ENCODE peak calls at places on chromosomes 11 and 22, in six cellular contexts. X is neuronal stem cell, T is IMR-90, E is H9, Q is H1, V is trophoblast cell. Z is an unnamed sample.

GRCh38 chr22:44682556-44683168 is 19.3 kb upstream of the PRR5 start:
- DNase-seq in X (no peak), T (no peak), E (no peak), Q (no peak), V (no peak), Z (no peak)

GRCh38 chr11:58905716-58906547 is 33.4 kb upstream of the GLYATL1 start:
- DNase-seq in X (peak; percentile 86), T (peak; percentile 91), E (peak; percentile 94), Q (peak; percentile 86), V (peak; percentile 11), Z (peak; percentile 94)

GRCh38 chr22:40739723-40740122 is 60.4 kb downstream of the MCHR1 start:
- DNase-seq in X (no peak), T (no peak), E (no peak), Q (no peak), V (no peak), Z (no peak)

GRCh38 chr11:2866178-2866577 is 19.4 kb downstream of the CDKN1C start:
- DNase-seq in X (no peak), T (no peak), E (no peak), Q (no peak), V (peak; percentile 82), Z (no peak)

GRCh38 chr11:115213007-115213406 is 291.2 kb downstream of the CADM1 start:
- DNase-seq in X (no peak), T (no peak), E (no peak), Q (no peak), V (no peak), Z (no peak)

GRCh38 chr22:49663823-49664222 is 163.8 kb downstream of the BRD1 start:
- DNase-seq in X (no peak), T (no peak), E (peak; percentile 14), Q (peak; percentile 30), V (no peak), Z (no peak)

GRCh38 chr11:122253541-122254317 is 137.7 kb upstream of the BLID start:
- DNase-seq in X (no peak), T (peak; percentile 52), E (no peak), Q (no peak), V (peak; percentile 14), Z (no peak)

GRCh38 chr11:9565822-9566560 is 7.5 kb upstream of the WEE1 start:
- DNase-seq in X (peak; percentile 89), T (peak; percentile 100), E (peak; percentile 89), Q (no peak), V (peak; percentile 99), Z (peak; percentile 100)

GRCh38 chr11:61958590-61958989 is 8.4 kb downstream of the BEST1 start:
- DNase-seq in X (no peak), T (no peak), E (no peak), Q (no peak), V (no peak), Z (no peak)

GRCh38 chr11:79466411-79466810 is 25.6 kb upstream of the TENM4 start:
- DNase-seq in X (no peak), T (peak; percentile 81), E (no peak), Q (no peak), V (no peak), Z (peak; percentile 41)

GRCh38 chr11:44351006-44351660 is 41.2 kb upstream of the ALX4 start:
- DNase-seq in X (no peak), T (no peak), E (no peak), Q (no peak), V (no peak), Z (no peak)

GRCh38 chr11:34252651-34253050 is 105.2 kb downstream of the ABTB2 start:
- DNase-seq in X (no peak), T (no peak), E (no peak), Q (no peak), V (no peak), Z (no peak)

GRCh38 chr22:32411388-32411787 is 659 bp downstream of the RTCB start:
- DNase-seq in X (no peak), T (peak; percentile 40), E (no peak), Q (no peak), V (peak; percentile 71), Z (peak; percentile 53)

DNA sequence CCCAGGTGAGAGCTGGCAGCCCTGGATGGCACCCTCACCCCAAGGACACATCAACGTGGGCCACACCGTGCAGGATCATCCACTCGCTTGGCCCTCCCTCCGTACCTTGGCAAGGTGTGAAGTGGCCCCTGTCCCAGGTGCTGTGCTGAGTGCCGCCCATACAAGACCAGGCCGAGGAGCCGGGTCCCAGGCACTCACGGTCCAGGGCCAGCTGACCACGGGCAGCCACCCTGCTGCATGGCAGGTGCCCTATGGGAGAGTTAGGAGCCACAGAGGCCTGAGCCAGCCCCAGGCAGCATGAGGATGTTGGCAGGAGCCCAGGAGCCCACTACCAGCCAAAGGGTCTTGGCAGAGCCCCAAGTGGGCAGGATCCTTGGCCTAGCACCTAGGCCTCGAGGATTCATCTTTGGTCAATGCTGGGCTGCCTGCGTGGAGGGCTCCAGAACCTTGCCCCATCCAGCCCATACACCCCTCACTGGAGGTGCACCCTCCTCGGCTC is 19.6 kb downstream of the RTN4R start:
- DNase-seq in X (no peak), T (no peak), E (no peak), Q (no peak), V (no peak), Z (no peak)
- H2AFZ ChIP-seq in X (no peak overlapping the region), T (no peak overlapping the region), E (no peak overlapping the region), Q (no peak overlapping the region), V (no peak overlapping the region), Z (no peak overlapping the region)

DNA sequence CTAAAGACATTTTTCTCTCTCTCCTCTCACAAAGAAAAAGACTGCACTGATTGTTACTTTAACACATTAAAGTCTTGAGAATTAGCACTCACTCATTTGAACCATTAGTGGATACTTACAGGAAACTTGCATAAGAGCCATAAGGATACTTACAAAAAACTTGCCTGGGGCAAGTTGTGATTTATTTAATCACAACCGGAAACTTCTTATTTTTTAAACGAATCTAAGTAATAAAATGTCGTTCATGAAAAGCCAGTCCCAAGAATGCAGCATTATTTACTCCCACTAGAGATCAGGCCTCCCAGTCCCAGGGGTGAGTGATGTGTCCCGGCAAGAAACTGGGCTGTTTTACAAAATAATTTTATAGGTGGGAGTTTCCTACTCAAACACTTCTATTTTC is 59.3 kb upstream of the TTC12 start:
- DNase-seq in X (no peak), T (no peak), E (no peak), Q (no peak), V (no peak), Z (no peak)
- H2AK5ac ChIP-seq in X (no peak overlapping the region), T (no peak overlapping the region), E (no peak overlapping the region), Q (no peak overlapping the region), V (no peak overlapping the region), Z (no peak overlapping the region)

GRCh38 chr11:23995891-23996290 is 501.0 kb upstream of the LUZP2 start:
- DNase-seq in X (no peak), T (peak; percentile 96), E (no peak), Q (no peak), V (peak; percentile 40), Z (peak; percentile 45)

GRCh38 chr11:23990346-23990745 is 506.5 kb upstream of the LUZP2 start:
- DNase-seq in X (no peak), T (peak; percentile 19), E (no peak), Q (no peak), V (peak; percentile 68), Z (peak; percentile 29)

GRCh38 chr11:23988381-23989006 is 508.4 kb upstream of the LUZP2 start:
- DNase-seq in X (no peak), T (peak; percentile 84), E (no peak), Q (no peak), V (no peak), Z (peak; percentile 24)

GRCh38 chr11:23991140-23991539 is 505.7 kb upstream of the LUZP2 start:
- DNase-seq in X (no peak), T (peak; percentile 90), E (no peak), Q (no peak), V (peak; percentile 52), Z (no peak)
- H2AFZ ChIP-seq in X (no peak overlapping the region), T (peak overlapping the region; percentile 73), E (no peak overlapping the region), Q (no peak overlapping the region), V (no peak overlapping the region), Z (peak overlapping the region; percentile 14)

GRCh38 chr22:20393705-20394476 is at the start of gene ZNF74:
- DNase-seq in X (peak; percentile 86), T (peak; percentile 88), E (peak; percentile 94), Q (peak; percentile 86), V (peak; percentile 89), Z (peak; percentile 89)
- H2AK5ac ChIP-seq in X (peak within 1 kb of the TSS; percentile 80), T (peak within 1 kb of the TSS; percentile 91), E (no peak within 1 kb of the TSS), Q (peak within 1 kb of the TSS; percentile 71), V (peak within 1 kb of the TSS; percentile 18), Z (no peak within 1 kb of the TSS)

GRCh38 chr11:78205256-78205655 is 16.5 kb downstream of the USP35 start:
- DNase-seq in X (no peak), T (no peak), E (no peak), Q (no peak), V (no peak), Z (no peak)

GRCh38 chr11:78201096-78201495 is 12.4 kb downstream of the USP35 start:
- DNase-seq in X (no peak), T (no peak), E (no peak), Q (no peak), V (no peak), Z (no peak)

GRCh38 chr11:78202733-78203167 is 14.0 kb downstream of the USP35 start:
- DNase-seq in X (no peak), T (no peak), E (no peak), Q (no peak), V (no peak), Z (no peak)

GRCh38 chr11:78205691-78206090 is 17.0 kb downstream of the USP35 start:
- DNase-seq in X (no peak), T (no peak), E (no peak), Q (no peak), V (no peak), Z (no peak)

GRCh38 chr11:78203184-78203583 is 14.5 kb downstream of the USP35 start:
- DNase-seq in X (no peak), T (no peak), E (no peak), Q (no peak), V (no peak), Z (no peak)
- H2AFZ ChIP-seq in X (no peak overlapping the region), T (no peak overlapping the region), E (no peak overlapping the region), Q (no peak overlapping the region), V (no peak overlapping the region), Z (no peak overlapping the region)

GRCh38 chr11:118915396-118915795 is 10.3 kb downstream of the BCL9L start:
- DNase-seq in X (no peak), T (no peak), E (no peak), Q (no peak), V (no peak), Z (no peak)
- H2AK5ac ChIP-seq in X (peak overlapping the region; percentile 49), T (peak overlapping the region; percentile 37), E (no peak overlapping the region), Q (peak overlapping the region; percentile 54), V (peak overlapping the region; percentile 8), Z (peak overlapping the region; percentile 99)

DNA sequence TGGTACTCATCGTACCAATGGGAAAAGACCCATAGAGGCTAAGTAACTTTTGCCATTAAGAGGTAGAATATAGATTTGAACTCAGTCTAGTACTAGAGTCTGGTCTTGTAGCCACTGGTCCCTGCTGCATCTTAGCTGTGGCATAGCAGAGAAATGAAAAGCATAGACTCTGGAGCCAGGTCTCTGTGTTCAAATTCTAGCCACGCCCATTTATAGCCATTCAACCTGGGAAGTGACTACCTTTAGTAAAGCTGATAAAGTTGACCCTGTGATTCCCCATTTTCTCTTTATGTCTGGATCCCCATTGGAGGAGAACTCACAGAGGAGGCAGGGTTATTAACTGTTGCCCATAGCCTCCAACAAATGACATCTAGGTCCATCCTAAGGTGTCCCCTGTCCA is 113.6 kb downstream of the ME3 start:
- DNase-seq in X (no peak), T (no peak), E (no peak), Q (no peak), V (no peak), Z (no peak)
- H2AFZ ChIP-seq in X (no peak overlapping the region), T (no peak overlapping the region), E (no peak overlapping the region), Q (no peak overlapping the region), V (peak overlapping the region; percentile 12), Z (no peak overlapping the region)